ENCODE peak calls at places on chromosome 10, in six cellular contexts. T is posterior vena cava; M is Jurkat, Clone E6-1; F is SHP77; O is mesenchymal stem cell; N is mesothelial cell of epicardium. W is an unnamed sample.

GRCh38 chr10:21100871-21101514 is 203.9 kb upstream of the NEBL start:
- DNase-seq in T (no peak), M (no peak), F (no peak), O (peak), N (no peak), W (no peak)

GRCh38 chr10:132538031-132538789 is 623 bp downstream of the INPP5A start:
- DNase-seq in T (peak), M (no peak), F (no peak), O (no peak), N (peak), W (no peak)

GRCh38 chr10:68231106-68231901 is 609 bp downstream of the ATOH7 start:
- DNase-seq in T (peak), M (no peak), F (peak), O (peak), N (peak), W (peak)

GRCh38 chr10:131850490-131850880 is 50.3 kb upstream of the PPP2R2D start:
- DNase-seq in T (no peak), M (no peak), F (no peak), O (peak), N (no peak), W (no peak)

GRCh38 chr10:75073442-75073841 is 38.0 kb upstream of the SAMD8 start:
- DNase-seq in T (no peak), M (no peak), F (no peak), O (no peak), N (no peak), W (no peak)

GRCh38 chr10:130973127-130973839 is 338.2 kb downstream of the TCERG1L start:
- DNase-seq in T (no peak), M (no peak), F (no peak), O (no peak), N (no peak), W (no peak)

GRCh38 chr10:8400151-8400550 is 345.7 kb downstream of the GATA3 start:
- DNase-seq in T (no peak), M (no peak), F (no peak), O (no peak), N (no peak), W (no peak)

GRCh38 chr10:97760461-97761257 is 11.1 kb downstream of the SFRP5 start:
- DNase-seq in T (no peak), M (no peak), F (no peak), O (no peak), N (no peak), W (no peak)

GRCh38 chr10:26859241-26860025 is 1.3 kb downstream of the ABI1 start:
- DNase-seq in T (no peak), M (peak), F (no peak), O (no peak), N (no peak), W (no peak)

GRCh38 chr10:89522463-89522862 is 12.9 kb downstream of the SLC16A12 start:
- DNase-seq in T (no peak), M (no peak), F (no peak), O (peak), N (no peak), W (no peak)

GRCh38 chr10:122149607-122150505 is 121.2 kb upstream of the BTBD16 start:
- DNase-seq in T (peak), M (no peak), F (no peak), O (no peak), N (no peak), W (no peak)

GRCh38 chr10:122499491-122499941 is 38.2 kb downstream of the HTRA1 start:
- DNase-seq in T (peak), M (no peak), F (no peak), O (no peak), N (no peak), W (no peak)

GRCh38 chr10:33291053-33291592 is 43.3 kb downstream of the NRP1 start:
- DNase-seq in T (no peak), M (no peak), F (no peak), O (peak), N (no peak), W (no peak)

GRCh38 chr10:59807629-59808620 is 54.7 kb upstream of the MRLN start:
- DNase-seq in T (no peak), M (no peak), F (no peak), O (no peak), N (no peak), W (no peak)

GRCh38 chr10:29691564-29692064 is 56.8 kb upstream of the SVIL start:
- DNase-seq in T (no peak), M (no peak), F (no peak), O (peak), N (no peak), W (no peak)

GRCh38 chr10:33032354-33033254 is 74.6 kb upstream of the ITGB1 start:
- DNase-seq in T (no peak), M (no peak), F (no peak), O (no peak), N (no peak), W (no peak)

GRCh38 chr10:127740596-127740995 is 3.6 kb downstream of the FOXI2 start:
- DNase-seq in T (no peak), M (no peak), F (no peak), O (no peak), N (no peak), W (no peak)

GRCh38 chr10:44576715-44577191 is 191.9 kb upstream of the CXCL12 start:
- DNase-seq in T (peak), M (no peak), F (no peak), O (peak), N (no peak), W (no peak)

GRCh38 chr10:124802313-124802675 is 675 bp downstream of the ABRAXAS2 start:
- DNase-seq in T (no peak), M (no peak), F (no peak), O (peak), N (no peak), W (no peak)

GRCh38 chr10:72414642-72415041 is 59.9 kb upstream of the DNAJB12 start:
- DNase-seq in T (no peak), M (no peak), F (no peak), O (no peak), N (no peak), W (no peak)

GRCh38 chr10:49079072-49079471 is 36.2 kb downstream of the VSTM4 start:
- DNase-seq in T (no peak), M (no peak), F (no peak), O (no peak), N (no peak), W (no peak)

GRCh38 chr10:99672884-99673283 is 13.6 kb downstream of the ENTPD7 start:
- DNase-seq in T (no peak), M (no peak), F (no peak), O (no peak), N (no peak), W (no peak)

GRCh38 chr10:31317652-31318381 is 1.2 kb upstream of the ZEB1 start:
- DNase-seq in T (no peak), M (no peak), F (peak), O (no peak), N (no peak), W (no peak)

GRCh38 chr10:474946-475345 is 214.5 kb downstream of the DIP2C start:
- DNase-seq in T (peak), M (no peak), F (no peak), O (no peak), N (no peak), W (no peak)

GRCh38 chr10:70695241-70696030 is 23.1 kb downstream of the ADAMTS14 start:
- DNase-seq in T (no peak), M (no peak), F (no peak), O (no peak), N (no peak), W (no peak)